ENCODE peak calls at places on chromosomes 7 and 10, in seven cellular contexts. T, F, B, Q, D, G and N are unnamed samples.

GRCh38 chr10:48636231-48636630 is 31.4 kb upstream of the ARHGAP22 start:
- DNase-seq in T (no peak), F (no peak), B (no peak), Q (no peak), D (no peak), G (no peak), N (no peak)

GRCh38 chr10:10677479-10677878 is 340.2 kb upstream of the CELF2 start:
- DNase-seq in T (peak; percentile 55), F (no peak), B (peak; percentile 86), Q (peak; percentile 89), D (peak; percentile 60), G (peak; percentile 89), N (peak; percentile 62)

GRCh38 chr10:117346574-117346973 is 28.7 kb downstream of the PDZD8 start:
- DNase-seq in T (no peak), F (no peak), B (no peak), Q (no peak), D (no peak), G (no peak), N (no peak)

GRCh38 chr7:158997110-158997453 is 140.7 kb downstream of the DYNC2I1 start:
- DNase-seq in T (no peak), F (no peak), B (no peak), Q (no peak), D (no peak), G (no peak), N (no peak)

GRCh38 chr10:36581237-36581636 is 544.2 kb upstream of the ANKRD30A start:
- DNase-seq in T (no peak), F (no peak), B (no peak), Q (no peak), D (no peak), G (no peak), N (no peak)

GRCh38 chr7:371779-372545 is 82.0 kb downstream of the FOXL3 start:
- DNase-seq in T (peak; percentile 7), F (peak; percentile 70), B (no peak), Q (no peak), D (no peak), G (no peak), N (no peak)

GRCh38 chr10:89391882-89392756 is at the start of gene IFIT1:
- DNase-seq in T (peak; percentile 59), F (no peak), B (peak; percentile 87), Q (peak; percentile 90), D (peak; percentile 93), G (no peak), N (no peak)

GRCh38 chr7:84194484-84195260 is at the start of gene SEMA3A:
- DNase-seq in T (peak; percentile 18), F (no peak), B (peak; percentile 88), Q (peak; percentile 78), D (peak; percentile 79), G (no peak), N (no peak)

GRCh38 chr7:27110163-27110976 is 7.9 kb upstream of the HOXA2 start:
- DNase-seq in T (peak; percentile 78), F (peak; percentile 95), B (no peak), Q (peak; percentile 69), D (peak; percentile 75), G (no peak), N (peak; percentile 49)

GRCh38 chr7:34759477-34760125 is 101.6 kb downstream of the NPSR1 start:
- DNase-seq in T (no peak), F (no peak), B (peak; percentile 54), Q (peak; percentile 43), D (peak; percentile 46), G (peak; percentile 61), N (no peak)

GRCh38 chr10:128861018-128861565 is 605.9 kb upstream of the MGMT start:
- DNase-seq in T (no peak), F (no peak), B (no peak), Q (no peak), D (no peak), G (no peak), N (no peak)

GRCh38 chr7:5426226-5426475 is 2.5 kb upstream of the TNRC18 start:
- DNase-seq in T (no peak), F (no peak), B (peak; percentile 89), Q (peak; percentile 74), D (peak; percentile 87), G (no peak), N (no peak)

GRCh38 chr10:62924344-62924748 is 108.2 kb upstream of the EGR2 start:
- DNase-seq in T (peak; percentile 14), F (peak; percentile 58), B (no peak), Q (no peak), D (no peak), G (peak; percentile 54), N (no peak)

GRCh38 chr10:88467835-88468485 is 115.2 kb downstream of the RNLS start:
- DNase-seq in T (no peak), F (no peak), B (peak; percentile 50), Q (peak; percentile 49), D (no peak), G (no peak), N (no peak)

GRCh38 chr7:107213193-107213788 is 44.5 kb downstream of the HBP1 start:
- DNase-seq in T (no peak), F (no peak), B (no peak), Q (no peak), D (no peak), G (no peak), N (no peak)

GRCh38 chr10:31134303-31134928 is 102.8 kb upstream of the ZNF438 start:
- DNase-seq in T (peak; percentile 19), F (no peak), B (peak; percentile 53), Q (peak; percentile 56), D (peak; percentile 57), G (peak; percentile 48), N (no peak)

GRCh38 chr7:113831509-113831908 is 87.3 kb downstream of the PPP1R3A start:
- DNase-seq in T (no peak), F (no peak), B (no peak), Q (no peak), D (no peak), G (no peak), N (no peak)

GRCh38 chr7:27173412-27174076 is 576 bp downstream of the HOXA10 start:
- DNase-seq in T (peak; percentile 34), F (peak; percentile 79), B (peak; percentile 59), Q (no peak), D (no peak), G (no peak), N (peak; percentile 48)

GRCh38 chr7:87058739-87059524 is 522 bp downstream of the ELAPOR2 start:
- DNase-seq in T (peak; percentile 36), F (peak; percentile 59), B (peak; percentile 11), Q (no peak), D (no peak), G (peak; percentile 62), N (peak; percentile 54)

GRCh38 chr7:157347217-157347904 is 10.6 kb downstream of the DNAJB6 start:
- DNase-seq in T (peak; percentile 21), F (no peak), B (peak; percentile 67), Q (peak; percentile 95), D (peak; percentile 81), G (no peak), N (no peak)

GRCh38 chr10:22640351-22640750 is 74.0 kb downstream of the PIP4K2A start:
- DNase-seq in T (no peak), F (peak; percentile 22), B (no peak), Q (no peak), D (no peak), G (no peak), N (no peak)

GRCh38 chr10:22635650-22636049 is 78.7 kb downstream of the PIP4K2A start:
- DNase-seq in T (no peak), F (no peak), B (no peak), Q (no peak), D (no peak), G (no peak), N (no peak)

GRCh38 chr10:22634606-22635467 is 79.5 kb downstream of the PIP4K2A start:
- DNase-seq in T (no peak), F (no peak), B (no peak), Q (no peak), D (no peak), G (no peak), N (no peak)

GRCh38 chr10:22638863-22639262 is 75.5 kb downstream of the PIP4K2A start:
- DNase-seq in T (no peak), F (no peak), B (peak; percentile 52), Q (no peak), D (no peak), G (no peak), N (no peak)

GRCh38 chr10:22637491-22637890 is 76.9 kb downstream of the PIP4K2A start:
- DNase-seq in T (no peak), F (no peak), B (no peak), Q (no peak), D (no peak), G (no peak), N (no peak)
- H3K4me3 ChIP-seq in T (no peak overlapping the region), F (no peak overlapping the region), B (no peak overlapping the region), Q (no peak overlapping the region), D (no peak overlapping the region), G (no peak overlapping the region), N (no peak overlapping the region)

DNA sequence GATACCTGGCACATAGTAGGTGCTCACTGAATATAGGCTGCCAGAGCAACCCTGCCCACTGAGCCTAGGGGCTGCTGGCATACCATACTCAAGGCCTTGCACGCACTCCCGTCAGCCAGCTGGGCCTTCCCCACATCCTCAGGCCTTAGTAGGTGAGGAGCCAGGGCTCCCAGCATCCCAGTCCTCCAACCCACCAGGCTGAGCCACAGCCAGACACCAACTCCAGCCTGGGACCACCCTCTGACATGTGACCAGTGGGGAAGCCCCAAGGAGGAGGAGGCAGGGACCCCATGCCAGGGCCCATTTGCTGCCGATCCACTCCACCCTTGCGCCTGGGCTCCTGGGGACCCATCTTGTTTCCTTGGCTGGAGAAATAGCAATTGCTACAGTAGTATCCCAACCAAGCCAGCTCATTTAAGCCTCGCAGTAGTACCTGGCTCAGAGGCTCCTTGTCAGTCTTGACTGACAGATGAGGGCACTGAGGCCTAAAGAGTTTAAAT is 11.4 kb downstream of the SLIT1 start:
- DNase-seq in T (no peak), F (peak; percentile 51), B (no peak), Q (no peak), D (no peak), G (no peak), N (no peak)
- H3K4me3 ChIP-seq in T (no peak overlapping the region), F (no peak overlapping the region), B (no peak overlapping the region), Q (no peak overlapping the region), D (no peak overlapping the region), G (no peak overlapping the region), N (no peak overlapping the region)

DNA sequence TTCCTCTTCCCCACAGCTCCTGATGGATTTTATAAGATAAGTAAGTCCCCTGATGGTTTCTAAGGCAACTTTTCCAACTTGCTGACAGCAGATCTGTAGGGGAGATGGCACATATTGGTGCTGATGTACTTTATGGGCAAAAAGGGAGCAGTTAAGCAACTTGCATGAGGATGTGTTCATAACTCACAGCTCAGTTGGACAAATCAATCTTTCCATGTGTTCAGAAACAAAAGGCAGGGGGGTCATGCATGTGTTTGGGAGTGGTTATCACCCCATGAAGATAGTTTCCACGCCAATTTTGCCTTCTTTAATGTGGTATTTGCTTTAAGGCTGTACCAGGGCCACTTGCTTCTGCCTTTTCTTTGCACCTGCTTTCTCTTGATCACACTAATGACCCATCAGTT is 6.1 kb downstream of the RBM20 start:
- DNase-seq in T (no peak), F (no peak), B (no peak), Q (no peak), D (no peak), G (no peak), N (no peak)
- H3K4me3 ChIP-seq in T (no peak overlapping the region), F (no peak overlapping the region), B (no peak overlapping the region), Q (no peak overlapping the region), D (no peak overlapping the region), G (no peak overlapping the region), N (no peak overlapping the region)

DNA sequence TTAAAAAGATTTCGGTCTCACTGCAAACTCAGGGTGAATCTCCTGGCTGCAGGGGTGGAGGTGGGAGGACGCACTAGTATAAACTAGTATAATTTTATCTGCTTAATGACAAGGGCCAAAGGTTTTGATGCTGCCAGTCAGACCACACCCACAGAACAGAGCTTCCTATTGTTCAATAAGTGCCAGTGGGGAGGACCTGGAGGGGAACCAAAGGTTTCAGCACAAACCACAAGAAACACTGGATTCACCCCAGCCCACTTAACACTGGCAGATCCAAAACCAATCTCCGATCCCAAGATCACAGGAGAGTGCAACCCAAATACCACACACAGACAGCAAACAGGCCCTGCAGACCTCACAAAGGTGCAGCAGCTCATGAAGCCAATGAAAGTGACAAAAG is 6.6 kb downstream of the VOPP1 start:
- DNase-seq in T (no peak), F (no peak), B (no peak), Q (no peak), D (peak; percentile 20), G (no peak), N (no peak)
- H3K4me3 ChIP-seq in T (no peak overlapping the region), F (no peak overlapping the region), B (no peak overlapping the region), Q (no peak overlapping the region), D (no peak overlapping the region), G (no peak overlapping the region), N (no peak overlapping the region)